ENCODE peak calls at places on chromosomes 16 and 17, in ten cellular contexts. Z is thoracic aorta, D is Peyer's patch, E is cardiac muscle cell, G is BJ, X is AG04450, A is ovary, J is GM06990, T is kidney epithelial cell, C is esophagus squamous epithelium. W is an unnamed sample.

GRCh38 chr16:85614338-85615013 is 1.4 kb downstream of the GSE1 start:
- DNase-seq in D (no peak), T (no peak), J (no peak), G (no peak), X (no peak), Z (no peak), C (no peak), A (peak; percentile 58), E (no peak), W (no peak)

GRCh38 chr17:16491703-16492612 is at the start of gene LRRC75A:
- DNase-seq in T (no peak), E (peak; percentile 39), A (peak; percentile 69), D (peak; percentile 80), Z (no peak), C (no peak), J (peak; percentile 28), X (no peak), G (no peak), W (peak; percentile 51)

GRCh38 chr16:85528528-85529387 is 84.4 kb upstream of the GSE1 start:
- DNase-seq in D (no peak), A (no peak), X (no peak), Z (no peak), G (no peak), J (peak; percentile 54), C (no peak), E (peak; percentile 25), T (no peak), W (no peak)

GRCh38 chr17:64074704-64075484 is 54.5 kb upstream of the ICAM2 start:
- DNase-seq in X (no peak), A (no peak), Z (no peak), C (no peak), J (no peak), E (peak; percentile 77), G (peak; percentile 64), D (no peak), T (peak; percentile 90), W (no peak)

GRCh38 chr16:24834459-24835335 is 11.1 kb upstream of the SLC5A11 start:
- DNase-seq in E (peak; percentile 53), T (no peak), D (peak; percentile 75), A (no peak), G (no peak), C (no peak), J (no peak), Z (no peak), X (no peak), W (peak; percentile 58)

GRCh38 chr17:36544320-36545092 is at the start of gene GGNBP2:
- DNase-seq in A (peak; percentile 93), D (peak; percentile 95), E (peak; percentile 98), T (peak; percentile 62), J (peak; percentile 94), Z (peak; percentile 60), C (peak; percentile 78), G (peak; percentile 50), X (peak; percentile 69), W (peak; percentile 91)

GRCh38 chr16:27925612-27926011 is 137.9 kb downstream of the GSG1L start:
- DNase-seq in X (no peak), J (no peak), A (no peak), D (no peak), G (no peak), C (no peak), E (no peak), Z (no peak), T (no peak), W (no peak)

GRCh38 chr16:57361384-57361783 is 2.8 kb downstream of the CCL22 start:
- DNase-seq in E (no peak), T (no peak), J (no peak), A (no peak), G (no peak), C (no peak), D (no peak), X (no peak), Z (no peak), W (no peak)

GRCh38 chr16:66364117-66364958 is 2.2 kb upstream of the CDH5 start:
- DNase-seq in C (no peak), G (no peak), T (no peak), X (no peak), Z (no peak), E (peak; percentile 85), J (no peak), D (no peak), A (peak; percentile 72), W (peak; percentile 79)

GRCh38 chr17:52306314-52306713 is 147.8 kb upstream of the CA10 start:
- DNase-seq in T (peak; percentile 14), A (no peak), X (no peak), C (no peak), D (no peak), E (no peak), J (no peak), G (no peak), Z (no peak), W (no peak)

GRCh38 chr17:20156196-20157077 is 147.3 kb downstream of the SPECC1 start:
- DNase-seq in J (peak; percentile 65), E (peak; percentile 51), G (no peak), X (no peak), A (no peak), Z (no peak), C (no peak), T (no peak), D (peak; percentile 79), W (peak; percentile 46)

GRCh38 chr17:63369233-63369632 is 76.9 kb downstream of the CYB561 start:
- DNase-seq in D (no peak), A (no peak), X (no peak), T (no peak), E (peak; percentile 57), J (no peak), G (no peak), C (no peak), Z (no peak), W (no peak)

GRCh38 chr17:57685499-57686132 is 59.5 kb downstream of the CCDC182 start:
- DNase-seq in J (no peak), E (no peak), G (no peak), C (no peak), T (no peak), A (no peak), Z (no peak), D (no peak), X (no peak), W (no peak)

GRCh38 chr16:11233727-11234376 is 22.2 kb downstream of the SOCS1 start:
- DNase-seq in D (no peak), C (no peak), Z (no peak), T (no peak), J (no peak), X (no peak), G (no peak), E (no peak), A (no peak), W (no peak)

GRCh38 chr17:40536731-40537171 is 28.5 kb downstream of the CCR7 start:
- DNase-seq in Z (no peak), T (no peak), C (no peak), A (peak; percentile 45), X (no peak), E (peak; percentile 65), J (no peak), G (no peak), D (peak; percentile 46), W (no peak)

DNA sequence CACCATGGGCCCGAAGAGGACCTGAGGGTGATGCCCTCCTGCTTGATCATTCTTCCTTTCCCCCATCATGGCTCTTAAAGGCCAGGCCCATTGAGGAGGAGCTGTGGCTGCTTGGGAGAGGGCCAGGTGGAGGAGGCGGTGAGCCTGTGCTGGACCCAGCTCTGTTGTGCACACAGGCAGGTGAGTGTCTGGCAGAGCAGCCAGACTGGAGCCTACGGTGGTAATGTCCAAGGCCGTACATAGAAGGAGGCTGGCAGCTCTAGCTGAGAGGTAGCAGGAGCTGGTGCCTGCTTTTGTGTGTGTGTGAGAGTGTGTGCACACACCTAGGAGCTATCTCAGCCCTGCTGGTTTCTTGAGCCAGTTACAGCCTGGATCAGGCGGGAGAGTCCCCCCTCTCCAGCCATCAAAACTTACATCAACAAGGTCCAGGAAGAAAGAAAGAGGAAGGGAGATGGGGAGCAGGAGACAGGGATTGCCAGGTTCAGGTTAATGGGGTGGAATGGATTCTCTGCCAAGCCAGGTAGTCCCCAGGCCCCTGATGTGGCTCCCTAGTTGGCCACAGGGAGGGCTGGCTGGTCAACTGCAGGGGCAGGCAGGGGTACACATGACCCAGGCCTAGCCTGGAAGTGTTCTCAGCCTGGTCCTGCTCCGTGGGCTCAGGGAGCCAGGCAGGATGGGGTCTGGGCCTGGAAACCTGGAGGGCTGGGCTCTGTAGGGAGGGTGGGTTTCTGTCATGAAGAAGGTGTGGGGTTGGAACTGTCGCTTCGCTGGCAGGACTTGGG is 107.1 kb downstream of the RAP1GAP2 start:
- DNase-seq in E (no peak), T (no peak), X (no peak), Z (no peak), A (no peak), C (no peak), D (no peak), G (no peak), J (no peak), W (no peak)
- H3K27me3 ChIP-seq in E (no peaks in the 10 kb centered on the region), T (no peaks in the 10 kb centered on the region), X (no peaks in the 10 kb centered on the region), Z (no peaks in the 10 kb centered on the region), A (no peaks in the 10 kb centered on the region), C (no peaks in the 10 kb centered on the region), D (no peaks in the 10 kb centered on the region), G (no peaks in the 10 kb centered on the region), J (no peaks in the 10 kb centered on the region), W (no peaks in the 10 kb centered on the region)

GRCh38 chr17:74649909-74650308 is 26.4 kb upstream of the CD300E start:
- DNase-seq in C (no peak), Z (no peak), G (no peak), X (no peak), D (no peak), J (no peak), E (no peak), T (no peak), A (no peak), W (no peak)
- H3K27me3 ChIP-seq in C (no peaks in the 10 kb centered on the region), Z (no peaks in the 10 kb centered on the region), G (no peaks in the 10 kb centered on the region), X (no peaks in the 10 kb centered on the region), D (no peaks in the 10 kb centered on the region), J (no peaks in the 10 kb centered on the region), E (peaks cover 9% of the 10 kb centered on the region), T (no peaks in the 10 kb centered on the region), A (no peaks in the 10 kb centered on the region), W (no peaks in the 10 kb centered on the region)

DNA sequence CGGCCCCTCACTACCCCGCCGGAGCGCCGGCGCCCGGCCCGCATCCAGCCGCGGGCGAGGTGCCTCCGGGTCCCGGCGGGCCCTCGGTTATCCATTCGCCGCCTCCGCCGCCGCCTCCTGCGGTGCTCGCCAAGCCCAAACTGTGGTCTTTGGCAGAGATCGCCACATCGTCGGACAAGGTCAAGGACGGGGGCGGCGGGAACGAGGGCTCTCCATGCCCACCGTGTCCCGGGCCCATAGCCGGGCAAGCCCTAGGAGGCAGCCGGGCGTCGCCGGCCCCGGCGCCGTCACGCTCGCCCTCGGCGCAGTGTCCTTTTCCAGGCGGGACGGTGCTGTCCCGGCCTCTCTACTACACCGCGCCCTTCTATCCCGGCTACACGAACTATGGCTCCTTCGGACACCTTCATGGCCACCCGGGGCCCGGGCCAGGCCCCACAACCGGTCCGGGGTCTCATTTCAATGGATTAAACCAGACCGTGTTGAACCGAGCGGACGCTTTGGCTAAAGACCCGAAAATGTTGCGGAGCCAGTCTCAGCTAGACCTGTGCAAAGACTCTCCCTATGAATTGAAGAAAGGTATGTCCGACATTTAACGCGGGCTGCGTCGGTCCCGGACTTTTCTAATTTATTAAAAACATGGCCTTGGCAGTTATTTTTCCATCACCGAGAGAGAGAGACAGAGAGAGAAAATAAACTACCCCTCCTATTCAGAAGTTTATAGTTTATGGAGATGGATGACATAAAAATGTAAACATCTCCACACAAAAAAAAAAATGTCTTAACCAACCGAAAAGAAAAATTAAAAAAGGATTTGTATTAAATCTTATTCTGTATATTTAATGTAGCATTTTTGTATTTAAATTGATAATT is 2.9 kb downstream of the IRX5 start:
- DNase-seq in C (no peak), J (no peak), G (no peak), E (no peak), Z (no peak), D (no peak), T (no peak), A (no peak), X (no peak), W (no peak)
- H3K27me3 ChIP-seq in C (peaks cover 40% of the 10 kb centered on the region), J (no peaks in the 10 kb centered on the region), G (no peaks in the 10 kb centered on the region), E (peaks cover 15% of the 10 kb centered on the region), Z (peaks cover 4% of the 10 kb centered on the region), D (no peaks in the 10 kb centered on the region), T (peaks cover 61% of the 10 kb centered on the region), A (no peaks in the 10 kb centered on the region), X (peaks cover 87% of the 10 kb centered on the region), W (peaks cover 3% of the 10 kb centered on the region)

GRCh38 chr17:48460055-48460454 is 30.0 kb upstream of the SKAP1 start:
- DNase-seq in A (no peak), E (no peak), D (no peak), C (no peak), Z (no peak), G (no peak), T (no peak), J (no peak), X (no peak), W (no peak)
- H3K27me3 ChIP-seq in A (no peaks in the 10 kb centered on the region), E (peaks cover 25% of the 10 kb centered on the region), D (no peaks in the 10 kb centered on the region), C (no peaks in the 10 kb centered on the region), Z (no peaks in the 10 kb centered on the region), G (peaks cover 21% of the 10 kb centered on the region), T (no peaks in the 10 kb centered on the region), J (no peaks in the 10 kb centered on the region), X (peaks cover 31% of the 10 kb centered on the region), W (no peaks in the 10 kb centered on the region)